ENCODE peak calls at places on chromosomes 3 and 15, in five cellular contexts. One of them, this sample, is unnamed.
A peak's percentile ranks its signal among the peaks of the same experiment; 100 is the strongest.

GRCh38 chr3:177131927-177132636 is 65.2 kb downstream of the TBL1XR1 start:
- DNase-seq in NT2/D1: no peak
- DNase-seq in AG04450: no peak
- DNase-seq in brain microvascular endothelial cell: no peak
- DNase-seq in heart right ventricle: no peak
- DNase-seq in this sample: no peak

GRCh38 chr3:13705702-13706280 is 156.9 kb downstream of the FBLN2 start:
- DNase-seq in NT2/D1: no peak
- DNase-seq in AG04450: no peak
- DNase-seq in brain microvascular endothelial cell: no peak
- DNase-seq in heart right ventricle: no peak
- DNase-seq in this sample: no peak

GRCh38 chr15:64634020-64634419 is 141.4 kb downstream of the RBPMS2 start:
- DNase-seq in NT2/D1: no peak
- DNase-seq in AG04450: no peak
- DNase-seq in brain microvascular endothelial cell: peak; percentile 16
- DNase-seq in heart right ventricle: no peak
- DNase-seq in this sample: no peak

GRCh38 chr15:82952156-82953081 is at the start of gene HOMER2:
- DNase-seq in NT2/D1: no peak
- DNase-seq in AG04450: no peak
- DNase-seq in brain microvascular endothelial cell: no peak
- DNase-seq in heart right ventricle: no peak
- DNase-seq in this sample: no peak

GRCh38 chr3:38139652-38140051 is 1.2 kb downstream of the MYD88 start:
- DNase-seq in NT2/D1: no peak
- DNase-seq in AG04450: no peak
- DNase-seq in brain microvascular endothelial cell: no peak
- DNase-seq in heart right ventricle: no peak
- DNase-seq in this sample: no peak

GRCh38 chr3:96083610-96084009 is 730.8 kb upstream of the EPHA6 start:
- DNase-seq in NT2/D1: no peak
- DNase-seq in AG04450: no peak
- DNase-seq in brain microvascular endothelial cell: no peak
- DNase-seq in heart right ventricle: no peak
- DNase-seq in this sample: no peak

GRCh38 chr15:50940506-50940905 is 32.0 kb downstream of the AP4E1 start:
- DNase-seq in NT2/D1: no peak
- DNase-seq in AG04450: no peak
- DNase-seq in brain microvascular endothelial cell: peak; percentile 52
- DNase-seq in heart right ventricle: no peak
- DNase-seq in this sample: no peak

GRCh38 chr15:32790352-32790999 is 72.7 kb downstream of the GREM1 start:
- DNase-seq in NT2/D1: no peak
- DNase-seq in AG04450: peak; percentile 43
- DNase-seq in brain microvascular endothelial cell: no peak
- DNase-seq in heart right ventricle: no peak
- DNase-seq in this sample: no peak

GRCh38 chr3:163939926-163940325 is 1138.4 kb downstream of the SI start:
- DNase-seq in NT2/D1: no peak
- DNase-seq in AG04450: no peak
- DNase-seq in brain microvascular endothelial cell: peak; percentile 55
- DNase-seq in heart right ventricle: no peak
- DNase-seq in this sample: no peak

GRCh38 chr3:49805367-49805782 is 2.3 kb downstream of the INKA1 start:
- DNase-seq in NT2/D1: no peak
- DNase-seq in AG04450: no peak
- DNase-seq in brain microvascular endothelial cell: peak; percentile 45
- DNase-seq in heart right ventricle: peak; percentile 95
- DNase-seq in this sample: no peak

DNA sequence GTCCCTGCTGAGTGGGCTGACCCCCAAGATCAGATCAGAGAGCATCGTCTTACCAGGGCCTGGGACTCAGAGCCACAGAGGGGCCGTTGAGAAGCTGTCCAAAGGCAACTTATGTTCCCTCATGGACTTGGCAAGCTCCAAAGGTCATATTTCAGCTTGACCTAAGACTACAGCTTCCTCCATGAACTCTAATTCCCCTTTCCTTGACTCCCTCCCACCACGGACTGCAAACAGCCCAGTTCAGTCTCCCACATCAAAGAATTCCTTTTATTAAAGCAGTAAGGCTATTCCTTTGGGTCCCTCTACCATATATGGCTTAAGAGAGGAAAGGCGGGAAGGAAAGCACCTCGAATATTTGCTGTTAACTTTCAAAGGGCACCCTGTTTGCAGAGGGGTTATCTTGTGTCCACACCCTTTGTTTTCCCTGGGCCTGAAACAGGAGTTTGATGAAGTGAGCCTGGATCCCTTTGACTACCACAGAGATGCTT is 146.1 kb upstream of the THBS1 start:
- DNase-seq in NT2/D1: no peak
- DNase-seq in AG04450: no peak
- DNase-seq in brain microvascular endothelial cell: no peak
- DNase-seq in heart right ventricle: peak; percentile 40
- DNase-seq in this sample: no peak
- H3K4me3 ChIP-seq in NT2/D1: no peak overlapping the region
- H3K4me3 ChIP-seq in AG04450: no peak overlapping the region
- H3K4me3 ChIP-seq in brain microvascular endothelial cell: no peak overlapping the region
- H3K4me3 ChIP-seq in heart right ventricle: no peak overlapping the region
- H3K4me3 ChIP-seq in this sample: no peak overlapping the region

GRCh38 chr15:73964736-73965093 is 27.4 kb downstream of the STOML1 start:
- DNase-seq in NT2/D1: peak; percentile 93
- DNase-seq in AG04450: peak; percentile 29
- DNase-seq in brain microvascular endothelial cell: peak; percentile 76
- DNase-seq in heart right ventricle: peak; percentile 86
- DNase-seq in this sample: no peak
- H3K4me3 ChIP-seq in NT2/D1: no peak overlapping the region
- H3K4me3 ChIP-seq in AG04450: no peak overlapping the region
- H3K4me3 ChIP-seq in brain microvascular endothelial cell: peak overlapping the region; percentile 20
- H3K4me3 ChIP-seq in heart right ventricle: no peak overlapping the region
- H3K4me3 ChIP-seq in this sample: peak overlapping the region; percentile 24

DNA sequence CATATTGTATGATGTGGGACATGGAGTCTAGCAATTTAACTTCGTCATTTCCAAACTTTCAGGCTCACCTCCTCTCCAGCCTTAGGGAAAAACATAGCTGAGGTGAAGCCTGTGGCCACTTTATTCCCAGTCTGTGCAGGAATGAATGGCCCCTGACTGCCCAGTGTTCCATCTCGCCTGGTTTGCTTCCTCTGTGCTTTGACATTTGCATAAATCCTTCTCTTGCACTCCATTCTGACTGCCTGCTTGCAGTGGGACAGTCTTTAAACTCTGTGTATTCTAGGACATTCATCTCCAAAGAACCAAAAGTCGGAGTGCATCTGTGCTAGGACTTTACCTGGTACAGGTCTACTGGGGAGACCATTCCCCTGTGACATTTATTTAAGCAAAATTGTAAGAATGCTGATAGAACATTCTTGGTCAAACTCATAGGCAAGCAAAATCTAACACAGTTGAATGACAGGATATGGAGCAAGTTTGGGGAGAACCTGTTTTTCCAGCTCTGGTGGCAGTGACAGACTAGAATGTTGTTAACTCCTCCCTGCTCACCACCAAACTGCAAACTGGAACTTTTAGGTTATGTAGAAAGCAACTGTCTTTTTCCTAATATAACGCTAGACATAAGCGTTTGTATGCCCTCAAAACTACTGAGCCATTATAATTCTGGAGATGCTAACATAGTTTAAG is 22.1 kb downstream of the TMED3 start:
- DNase-seq in NT2/D1: no peak
- DNase-seq in AG04450: no peak
- DNase-seq in brain microvascular endothelial cell: no peak
- DNase-seq in heart right ventricle: no peak
- DNase-seq in this sample: no peak
- H3K4me3 ChIP-seq in NT2/D1: no peak overlapping the region
- H3K4me3 ChIP-seq in AG04450: no peak overlapping the region
- H3K4me3 ChIP-seq in brain microvascular endothelial cell: no peak overlapping the region
- H3K4me3 ChIP-seq in heart right ventricle: no peak overlapping the region
- H3K4me3 ChIP-seq in this sample: no peak overlapping the region

DNA sequence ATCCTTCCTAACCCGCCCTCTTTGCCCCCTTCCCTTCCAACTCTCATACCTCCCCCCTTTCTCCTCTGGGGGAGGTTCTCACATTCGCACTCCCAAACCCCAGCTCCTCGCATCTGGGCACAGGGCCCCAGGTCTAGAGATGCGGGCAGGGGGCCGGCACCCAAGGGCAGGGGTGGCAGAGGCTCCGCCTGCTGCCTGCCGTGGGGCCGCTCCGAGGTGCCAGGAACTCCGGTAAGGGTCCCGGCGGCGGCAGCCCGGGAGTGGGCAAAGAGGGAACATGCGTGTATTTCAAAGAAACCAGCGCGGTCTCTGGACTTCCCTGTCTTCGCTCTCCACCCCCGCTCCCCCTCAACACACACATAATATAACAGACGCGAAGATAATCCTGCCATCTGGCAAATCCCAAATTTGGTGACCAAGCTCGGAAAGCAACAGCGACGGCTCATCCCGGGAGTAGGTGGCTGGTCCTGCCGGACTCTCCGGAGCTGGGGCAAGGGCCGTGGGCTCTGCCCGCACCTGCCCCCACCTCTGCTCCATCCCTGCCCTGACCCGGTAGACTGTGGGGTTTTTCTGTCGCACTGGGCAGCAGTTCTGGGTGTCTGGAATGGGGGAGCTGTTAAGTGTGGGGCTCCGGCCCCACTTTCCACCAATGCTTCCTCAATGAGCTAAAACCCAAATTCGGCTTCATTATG is 31.0 kb downstream of the NR2F2 start:
- DNase-seq in NT2/D1: no peak
- DNase-seq in AG04450: no peak
- DNase-seq in brain microvascular endothelial cell: no peak
- DNase-seq in heart right ventricle: no peak
- DNase-seq in this sample: no peak
- H3K4me3 ChIP-seq in NT2/D1: peak overlapping the region; percentile 33
- H3K4me3 ChIP-seq in AG04450: peak overlapping the region; percentile 63
- H3K4me3 ChIP-seq in brain microvascular endothelial cell: peak overlapping the region; percentile 64
- H3K4me3 ChIP-seq in heart right ventricle: peak overlapping the region; percentile 55
- H3K4me3 ChIP-seq in this sample: no peak overlapping the region

GRCh38 chr15:68997930-68998777 is 16.3 kb upstream of the NOX5 start:
- DNase-seq in NT2/D1: no peak
- DNase-seq in AG04450: no peak
- DNase-seq in brain microvascular endothelial cell: no peak
- DNase-seq in heart right ventricle: no peak
- DNase-seq in this sample: no peak
- H3K4me3 ChIP-seq in NT2/D1: no peak overlapping the region
- H3K4me3 ChIP-seq in AG04450: no peak overlapping the region
- H3K4me3 ChIP-seq in brain microvascular endothelial cell: no peak overlapping the region
- H3K4me3 ChIP-seq in heart right ventricle: no peak overlapping the region
- H3K4me3 ChIP-seq in this sample: no peak overlapping the region

DNA sequence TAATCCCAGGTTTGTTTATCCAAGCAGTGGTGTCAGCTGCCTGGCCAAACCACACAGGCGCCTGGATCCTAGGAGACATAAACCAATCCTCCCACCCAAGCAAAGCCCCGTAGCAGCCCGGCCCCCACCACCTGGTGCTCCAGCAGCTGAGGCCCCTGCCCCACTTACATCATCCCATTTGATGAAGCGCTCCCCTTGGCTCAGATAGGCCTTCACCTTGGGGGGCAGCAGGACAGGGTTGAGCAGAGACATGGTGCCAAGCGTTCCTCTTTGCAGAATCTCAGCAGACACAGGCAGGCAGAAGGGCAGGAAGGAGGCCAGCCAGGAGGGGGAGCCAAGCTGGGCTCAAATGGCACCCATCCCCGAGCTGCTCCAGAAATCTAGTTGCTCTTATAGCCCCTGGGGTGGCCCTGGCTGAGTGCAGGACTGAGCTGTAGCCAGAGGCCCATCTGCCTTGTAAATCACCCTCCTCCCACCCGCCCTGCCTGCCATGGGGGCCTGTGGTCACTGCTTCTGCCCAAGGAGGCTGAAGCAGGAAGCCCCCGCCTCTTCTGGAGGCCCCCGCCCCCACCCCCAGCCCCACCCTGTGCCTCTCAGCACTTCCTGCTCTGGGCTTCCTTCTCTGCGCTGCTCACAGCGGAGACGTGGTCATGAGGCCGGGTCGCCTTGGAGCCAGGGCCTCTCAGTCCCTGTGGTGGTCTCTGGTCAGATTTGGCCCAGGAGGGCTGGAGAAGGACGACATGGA is at the start of gene PLCB2:
- DNase-seq in NT2/D1: no peak
- DNase-seq in AG04450: no peak
- DNase-seq in brain microvascular endothelial cell: no peak
- DNase-seq in heart right ventricle: no peak
- DNase-seq in this sample: no peak
- H3K4me3 ChIP-seq in NT2/D1: no peak within 1 kb of the TSS
- H3K4me3 ChIP-seq in AG04450: no peak within 1 kb of the TSS
- H3K4me3 ChIP-seq in brain microvascular endothelial cell: no peak within 1 kb of the TSS
- H3K4me3 ChIP-seq in heart right ventricle: peak within 1 kb of the TSS; percentile 40
- H3K4me3 ChIP-seq in this sample: no peak within 1 kb of the TSS

GRCh38 chr3:113091417-113091816 is 100.6 kb downstream of the GTPBP8 start:
- DNase-seq in NT2/D1: no peak
- DNase-seq in AG04450: no peak
- DNase-seq in brain microvascular endothelial cell: no peak
- DNase-seq in heart right ventricle: no peak
- DNase-seq in this sample: no peak
- H3K4me3 ChIP-seq in NT2/D1: no peak overlapping the region
- H3K4me3 ChIP-seq in AG04450: no peak overlapping the region
- H3K4me3 ChIP-seq in brain microvascular endothelial cell: no peak overlapping the region
- H3K4me3 ChIP-seq in heart right ventricle: no peak overlapping the region
- H3K4me3 ChIP-seq in this sample: no peak overlapping the region

GRCh38 chr3:125052671-125053303 is 3.0 kb downstream of the HEG1 start:
- DNase-seq in NT2/D1: no peak
- DNase-seq in AG04450: no peak
- DNase-seq in brain microvascular endothelial cell: peak; percentile 90
- DNase-seq in heart right ventricle: no peak
- DNase-seq in this sample: no peak
- H3K4me3 ChIP-seq in NT2/D1: peak overlapping the region; percentile 1
- H3K4me3 ChIP-seq in AG04450: peak overlapping the region; percentile 71
- H3K4me3 ChIP-seq in brain microvascular endothelial cell: peak overlapping the region; percentile 78
- H3K4me3 ChIP-seq in heart right ventricle: peak overlapping the region; percentile 85
- H3K4me3 ChIP-seq in this sample: no peak overlapping the region

DNA sequence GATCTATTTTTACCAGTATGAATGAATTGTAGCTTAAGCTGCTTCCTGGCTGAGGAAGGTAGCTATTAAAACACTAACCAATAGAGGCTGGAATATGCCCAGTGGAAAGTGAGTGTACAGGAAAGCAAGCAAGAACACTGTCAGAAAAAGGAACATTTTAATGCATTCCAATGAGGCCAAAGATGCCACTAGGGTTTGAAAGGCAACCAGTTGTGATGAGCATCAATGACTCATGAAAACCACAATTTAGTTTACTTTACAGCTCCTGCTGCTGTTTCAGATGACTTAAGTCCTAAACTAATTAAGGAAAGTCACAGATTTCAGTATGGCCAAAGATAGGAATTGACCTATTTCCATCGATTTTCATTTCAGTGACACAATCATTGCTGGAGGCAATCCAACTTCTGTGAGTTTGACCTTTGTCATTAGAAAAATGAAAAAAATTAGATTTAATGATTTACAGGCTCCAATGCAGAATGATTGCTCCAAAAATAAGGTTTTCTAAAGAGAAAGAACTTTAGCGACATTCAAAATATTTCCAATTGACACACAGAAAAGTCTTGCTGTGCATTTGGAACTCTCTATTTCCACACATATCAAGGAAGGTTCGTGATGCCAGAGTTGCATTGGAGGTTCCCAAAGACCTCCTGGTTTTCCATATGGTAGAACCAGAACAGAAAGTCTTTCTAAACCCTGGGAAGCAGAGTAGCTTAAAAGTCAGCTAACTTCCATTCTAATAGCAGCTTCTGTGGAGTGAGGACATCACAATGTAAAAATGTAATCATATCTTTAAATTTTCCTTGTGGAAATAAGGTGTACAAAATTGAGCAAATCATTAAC is 103.0 kb downstream of the SUCNR1 start:
- DNase-seq in NT2/D1: no peak
- DNase-seq in AG04450: peak; percentile 73
- DNase-seq in brain microvascular endothelial cell: peak; percentile 95
- DNase-seq in heart right ventricle: no peak
- DNase-seq in this sample: peak; percentile 95
- H3K4me3 ChIP-seq in NT2/D1: no peak overlapping the region
- H3K4me3 ChIP-seq in AG04450: no peak overlapping the region
- H3K4me3 ChIP-seq in brain microvascular endothelial cell: no peak overlapping the region
- H3K4me3 ChIP-seq in heart right ventricle: no peak overlapping the region
- H3K4me3 ChIP-seq in this sample: peak overlapping the region; percentile 38

GRCh38 chr3:36944012-36944640 is 728 bp downstream of the TRANK1 start:
- DNase-seq in NT2/D1: no peak
- DNase-seq in AG04450: no peak
- DNase-seq in brain microvascular endothelial cell: no peak
- DNase-seq in heart right ventricle: peak; percentile 46
- DNase-seq in this sample: no peak
- H3K4me3 ChIP-seq in NT2/D1: peak overlapping the region; percentile 66
- H3K4me3 ChIP-seq in AG04450: peak overlapping the region; percentile 69
- H3K4me3 ChIP-seq in brain microvascular endothelial cell: peak overlapping the region; percentile 65
- H3K4me3 ChIP-seq in heart right ventricle: peak overlapping the region; percentile 72
- H3K4me3 ChIP-seq in this sample: peak overlapping the region; percentile 68